ENCODE peak calls at places on chromosomes 3 and 15, in seven cellular contexts. T is tibial artery; P is heart left ventricle; I is PC-3; D is CD4-positive, alpha-beta T cell; J is heart right ventricle; G is ovary. V is an unnamed sample. For H3K27me3, the result is how much of the 10 kb centered on the place peaks cover.

GRCh38 chr15:41022487-41023090 is 69.3 kb downstream of the CHAC1 start:
- DNase-seq in T (no peak), P (peak), I (peak), D (no peak), J (no peak), G (peak), V (no peak)

GRCh38 chr3:41417574-41417973 is 218.3 kb downstream of the CTNNB1 start:
- DNase-seq in T (no peak), P (no peak), I (no peak), D (no peak), J (no peak), G (no peak), V (no peak)

GRCh38 chr3:172586447-172586846 is 63.2 kb upstream of the TNFSF10 start:
- DNase-seq in T (no peak), P (no peak), I (no peak), D (no peak), J (no peak), G (no peak), V (no peak)

GRCh38 chr15:25240461-25241021 is 198.3 kb downstream of the UBE3A start:
- DNase-seq in T (peak), P (no peak), I (no peak), D (peak), J (peak), G (no peak), V (peak)

GRCh38 chr3:50169858-50170257 is 14.7 kb downstream of the SEMA3F start:
- DNase-seq in T (no peak), P (no peak), I (no peak), D (no peak), J (no peak), G (no peak), V (no peak)

GRCh38 chr3:5013021-5013906 is 34.0 kb downstream of the BHLHE40 start:
- DNase-seq in T (peak), P (no peak), I (peak), D (no peak), J (no peak), G (no peak), V (no peak)

GRCh38 chr3:33146791-33147445 is 33.1 kb downstream of the CRTAP start:
- DNase-seq in T (no peak), P (no peak), I (peak), D (no peak), J (no peak), G (no peak), V (no peak)

GRCh38 chr15:26773917-26774316 is 1.1 kb upstream of the GABRB3 start:
- DNase-seq in T (no peak), P (no peak), I (no peak), D (no peak), J (no peak), G (no peak), V (no peak)

GRCh38 chr3:72586694-72587093 is 261.6 kb downstream of the SHQ1 start:
- DNase-seq in T (no peak), P (no peak), I (no peak), D (no peak), J (no peak), G (no peak), V (no peak)

GRCh38 chr3:166248784-166249183 is 411.6 kb upstream of the BCHE start:
- DNase-seq in T (no peak), P (no peak), I (peak), D (no peak), J (no peak), G (no peak), V (no peak)

GRCh38 chr15:26970712-26971210 is at the start of gene GABRG3:
- DNase-seq in T (no peak), P (no peak), I (peak), D (no peak), J (no peak), G (no peak), V (no peak)

GRCh38 chr15:27696530-27696929 is 402.6 kb downstream of the OCA2 start:
- DNase-seq in T (no peak), P (no peak), I (no peak), D (no peak), J (no peak), G (no peak), V (no peak)

GRCh38 chr3:47884603-47885002 is 81.7 kb downstream of the DHX30 start:
- DNase-seq in T (no peak), P (no peak), I (no peak), D (no peak), J (no peak), G (no peak), V (no peak)

GRCh38 chr15:63793046-63793483 is 40.7 kb downstream of the HERC1 start:
- DNase-seq in T (no peak), P (no peak), I (no peak), D (no peak), J (no peak), G (no peak), V (no peak)

GRCh38 chr3:103393395-103394186 is 958.8 kb downstream of the ZPLD1 start:
- DNase-seq in T (no peak), P (no peak), I (no peak), D (no peak), J (no peak), G (no peak), V (no peak)

GRCh38 chr15:82850731-82851130 is 41.3 kb downstream of the WHAMM start:
- DNase-seq in T (no peak), P (no peak), I (no peak), D (no peak), J (no peak), G (no peak), V (no peak)

GRCh38 chr3:180571831-180572578 is 30.0 kb upstream of the TTC14 start:
- DNase-seq in T (no peak), P (no peak), I (no peak), D (no peak), J (no peak), G (no peak), V (no peak)

GRCh38 chr15:50257924-50258323 is 7.6 kb downstream of the HDC start:
- DNase-seq in T (no peak), P (no peak), I (peak), D (no peak), J (no peak), G (no peak), V (no peak)

GRCh38 chr3:28980631-28981030 is 300.2 kb upstream of the RBMS3 start:
- DNase-seq in T (no peak), P (no peak), I (peak), D (no peak), J (no peak), G (no peak), V (no peak)

GRCh38 chr3:108822167-108822897 is at the start of gene TRAT1:
- DNase-seq in T (no peak), P (no peak), I (no peak), D (no peak), J (no peak), G (no peak), V (no peak)

GRCh38 chr3:16378920-16379319 is 113.9 kb downstream of the OXNAD1 start:
- DNase-seq in T (no peak), P (no peak), I (peak), D (no peak), J (no peak), G (no peak), V (no peak)

GRCh38 chr3:126104742-126105605 is 21.1 kb upstream of the SLC41A3 start:
- DNase-seq in T (peak), P (no peak), I (no peak), D (no peak), J (no peak), G (no peak), V (no peak)

GRCh38 chr3:102529452-102529851 is 94.6 kb downstream of the ZPLD1 start:
- DNase-seq in T (no peak), P (no peak), I (peak), D (no peak), J (no peak), G (no peak), V (no peak)

GRCh38 chr3:51593697-51594096 is 55.2 kb downstream of the RAD54L2 start:
- DNase-seq in T (no peak), P (no peak), I (no peak), D (no peak), J (no peak), G (no peak), V (no peak)
- H3K27ac ChIP-seq in T (no peak), P (no peak), I (no peak), D (no peak), J (no peak), G (no peak), V (no peak)

DNA sequence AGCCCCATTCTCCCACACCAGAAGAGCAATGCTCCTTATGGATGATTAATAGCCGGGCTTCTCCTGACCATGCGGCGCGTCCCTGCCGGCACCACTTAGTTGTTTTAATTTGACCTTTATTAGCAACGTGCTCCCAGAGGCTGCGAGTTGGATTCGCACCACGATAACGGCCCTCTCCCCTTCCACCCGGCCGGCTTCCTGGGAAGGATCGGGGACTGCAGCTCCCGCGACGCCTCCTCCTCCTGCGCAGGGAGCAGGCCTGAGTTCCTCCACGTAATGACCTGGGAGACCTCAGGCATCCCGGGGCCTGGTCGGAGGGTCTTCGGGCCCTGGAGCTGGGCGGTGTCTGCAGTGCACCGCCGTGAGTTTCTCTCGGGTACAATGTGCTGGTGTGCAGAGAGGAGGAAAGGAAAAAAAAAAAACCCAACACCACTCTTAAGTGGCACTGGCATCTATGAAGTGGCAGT is 243.3 kb upstream of the TOPAZ1 start:
- DNase-seq in T (no peak), P (no peak), I (no peak), D (no peak), J (no peak), G (no peak), V (no peak)
- H3K27me3 ChIP-seq in T (under half), P (half or more), I (under half), D (half or more), J (half or more), G (under half), V (under half)

GRCh38 chr3:123194552-123194951 is 7.2 kb upstream of the SEC22A start:
- DNase-seq in T (no peak), P (no peak), I (no peak), D (no peak), J (peak), G (no peak), V (no peak)
- TF ChIP-seq CTCF in T (no peak), P (peak), I (peak), D (no peak), J (peak), G (no peak), V (no peak)

GRCh38 chr3:152398495-152398894 is 129.8 kb downstream of the MBNL1 start:
- DNase-seq in T (no peak), P (no peak), I (no peak), D (no peak), J (no peak), G (no peak), V (no peak)

GRCh38 chr3:152399374-152399773 is 130.6 kb downstream of the MBNL1 start:
- DNase-seq in T (no peak), P (no peak), I (peak), D (no peak), J (no peak), G (no peak), V (no peak)

GRCh38 chr3:152402698-152403456 is 134.1 kb downstream of the MBNL1 start:
- DNase-seq in T (no peak), P (no peak), I (peak), D (no peak), J (no peak), G (no peak), V (no peak)

GRCh38 chr3:152403632-152404066 is 134.9 kb downstream of the MBNL1 start:
- DNase-seq in T (peak), P (peak), I (no peak), D (no peak), J (peak), G (peak), V (peak)

DNA sequence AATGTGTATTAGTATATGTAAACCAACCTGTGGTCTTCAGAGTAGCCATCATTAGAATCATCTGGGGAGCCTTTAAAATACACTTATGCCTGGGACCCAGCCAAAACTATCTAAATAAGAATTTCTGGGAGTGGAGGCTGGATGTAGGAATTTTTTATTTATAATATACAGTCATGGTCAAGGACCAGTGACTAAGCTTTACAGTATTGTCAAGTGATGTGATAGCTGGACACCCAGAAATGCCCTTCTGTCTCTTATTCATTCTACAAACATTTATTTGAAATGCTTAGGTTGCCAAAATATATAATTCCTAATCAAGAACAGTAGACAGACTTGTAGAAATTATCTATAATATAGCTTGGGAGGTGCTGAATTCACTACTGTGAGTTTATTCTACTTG is 132.2 kb downstream of the MBNL1 start:
- DNase-seq in T (no peak), P (no peak), I (peak), D (no peak), J (no peak), G (no peak), V (no peak)
- H3K27ac ChIP-seq in T (peak), P (no peak), I (peak), D (no peak), J (peak), G (no peak), V (peak)

GRCh38 chr3:2141482-2141881 is 42.8 kb downstream of the CNTN4 start:
- DNase-seq in T (no peak), P (no peak), I (no peak), D (no peak), J (no peak), G (no peak), V (no peak)
- H3K27me3 ChIP-seq in T (under half), P (under half), I (under half), D (under half), J (under half), G (under half), V (under half)

V was measured in ascending aorta.